ENCODE peak calls at places on chromosome 1, in six cellular contexts. I is RCC 7860, T is hippocampal formation, S is iris pigment epithelial cell, O is COR-L47, L is iPS-NIHi11. C is an unnamed sample.

GRCh38 chr1:13723810-13724209 is 23.8 kb downstream of the PRDM2 start:
- DNase-seq in I (no peak), T (no peak), S (peak; percentile 79), O (no peak), L (peak; percentile 55), C (no peak)

GRCh38 chr1:25556791-25557476 is 13.5 kb downstream of the LDLRAP1 start:
- DNase-seq in I (no peak), T (no peak), S (peak; percentile 67), O (no peak), L (no peak), C (no peak)

GRCh38 chr1:119674835-119675289 is 26.8 kb upstream of the ZNF697 start:
- DNase-seq in I (peak; percentile 74), T (no peak), S (peak; percentile 92), O (no peak), L (peak; percentile 37), C (peak; percentile 61)

GRCh38 chr1:248596615-248597014 is 885 bp downstream of the OR2T10 start:
- DNase-seq in I (no peak), T (no peak), S (no peak), O (no peak), L (no peak), C (no peak)

GRCh38 chr1:111730706-111731105 is 8.5 kb downstream of the INKA2 start:
- DNase-seq in I (no peak), T (no peak), S (no peak), O (no peak), L (no peak), C (no peak)

GRCh38 chr1:21174638-21175323 is 1.9 kb downstream of the EIF4G3 start:
- DNase-seq in I (no peak), T (no peak), S (peak; percentile 84), O (no peak), L (no peak), C (no peak)

GRCh38 chr1:59076612-59077011 is 220.3 kb upstream of the FGGY start:
- DNase-seq in I (no peak), T (no peak), S (peak; percentile 36), O (no peak), L (no peak), C (no peak)

GRCh38 chr1:46396429-46397398 is 2.6 kb downstream of the FAAH start:
- DNase-seq in I (no peak), T (no peak), S (no peak), O (peak; percentile 18), L (no peak), C (peak; percentile 81)

GRCh38 chr1:3313579-3313955 is 140.9 kb upstream of the ARHGEF16 start:
- DNase-seq in I (no peak), T (peak; percentile 37), S (peak; percentile 93), O (no peak), L (peak; percentile 69), C (no peak)

GRCh38 chr1:182599339-182599738 is 4.8 kb downstream of the RGS16 start:
- DNase-seq in I (no peak), T (no peak), S (no peak), O (no peak), L (peak; percentile 42), C (no peak)

GRCh38 chr1:30315185-30315960 is 408.0 kb downstream of the MATN1 start:
- DNase-seq in I (no peak), T (no peak), S (peak; percentile 14), O (no peak), L (no peak), C (no peak)

GRCh38 chr1:60055336-60055735 is 18.2 kb downstream of the C1orf87 start:
- DNase-seq in I (no peak), T (no peak), S (peak; percentile 74), O (no peak), L (no peak), C (no peak)

GRCh38 chr1:235180916-235181315 is 19.9 kb upstream of the RBM34 start:
- DNase-seq in I (no peak), T (no peak), S (no peak), O (no peak), L (no peak), C (no peak)

C was measured in NCI-H2081.